ENCODE peak calls at places on chromosomes 13 and 19, in five cellular contexts. H is HCT116, L is mucosa of descending colon, Y is hepatocyte, S is tibial artery. V is an unnamed sample.

GRCh38 chr19:40596608-40597328 is 4.4 kb upstream of the LTBP4 start:
- DNase-seq in H (peak; percentile 67), L (peak; percentile 60), Y (peak; percentile 69), S (peak; percentile 66), V (no peak)

GRCh38 chr13:46386996-46387851 is at the start of gene RUBCNL:
- DNase-seq in H (peak; percentile 26), L (peak; percentile 87), Y (peak; percentile 39), S (no peak), V (no peak)

GRCh38 chr13:48873081-48873480 is 102.6 kb upstream of the FNDC3A start:
- DNase-seq in H (no peak), L (no peak), Y (no peak), S (no peak), V (no peak)

GRCh38 chr19:21468791-21469190 is 36.6 kb upstream of the ZNF429 start:
- DNase-seq in H (no peak), L (no peak), Y (no peak), S (no peak), V (no peak)

GRCh38 chr19:31863122-31863521 is 482.3 kb upstream of the ZNF507 start:
- DNase-seq in H (no peak), L (no peak), Y (no peak), S (no peak), V (no peak)

GRCh38 chr19:6378498-6378897 is 2.8 kb upstream of the PSPN start:
- DNase-seq in H (no peak), L (no peak), Y (no peak), S (no peak), V (no peak)

GRCh38 chr19:3471954-3472655 is 8.2 kb downstream of the SMIM24 start:
- DNase-seq in H (no peak), L (no peak), Y (no peak), S (no peak), V (no peak)

GRCh38 chr13:50421457-50422130 is 406.4 kb downstream of the KCNRG start:
- DNase-seq in H (no peak), L (no peak), Y (no peak), S (no peak), V (no peak)

GRCh38 chr13:114109646-114110045 is 22.8 kb downstream of the RASA3 start:
- DNase-seq in H (no peak), L (peak; percentile 62), Y (no peak), S (peak; percentile 21), V (no peak)

GRCh38 chr13:40779049-40779448 is 8.1 kb upstream of the MRPS31 start:
- DNase-seq in H (no peak), L (no peak), Y (no peak), S (no peak), V (no peak)

DNA sequence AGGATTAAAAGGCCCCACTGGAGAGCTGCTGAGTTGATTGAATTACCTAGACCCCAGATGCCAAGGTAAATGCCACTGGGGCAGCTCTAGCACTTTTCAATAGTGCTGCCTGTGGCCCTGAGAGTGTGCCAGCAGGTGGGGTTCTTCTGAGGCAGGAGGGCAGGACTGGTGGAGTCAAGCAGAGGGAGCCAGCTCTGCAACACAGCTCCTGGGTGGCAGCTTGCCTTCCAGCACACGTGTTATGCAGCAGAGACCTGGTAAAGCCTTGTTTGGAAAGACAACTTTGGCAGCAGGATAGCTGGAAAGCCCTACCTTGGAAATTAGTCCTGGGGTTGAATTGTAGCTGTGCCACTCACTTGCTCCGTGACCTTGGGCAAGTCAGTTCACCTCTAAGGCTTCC is 306.6 kb downstream of the ATP8A2 start:
- DNase-seq in H (no peak), L (no peak), Y (no peak), S (no peak), V (no peak)
- TF ChIP-seq CTCF in H (peak; percentile 10), L (no peak), Y (no peak), S (no peak), V (no peak)

GRCh38 chr19:53010494-53010893 is 3.2 kb upstream of the ERVV-1 start:
- DNase-seq in H (no peak), L (no peak), Y (no peak), S (no peak), V (no peak)
- H3K9me3 ChIP-seq in H (no peaks in the 10 kb centered on the region), L (peaks cover 23% of the 10 kb centered on the region), Y (no peaks in the 10 kb centered on the region), S (no peaks in the 10 kb centered on the region), V (peaks cover 53% of the 10 kb centered on the region)

GRCh38 chr13:111604087-111604486 is 283.6 kb downstream of the TEX29 start:
- DNase-seq in H (no peak), L (no peak), Y (no peak), S (no peak), V (no peak)
- TF ChIP-seq CTCF in H (peak; percentile 50), L (no peak), Y (no peak), S (no peak), V (no peak)

GRCh38 chr13:24642236-24642635 is 38.0 kb upstream of the ATP12A start:
- DNase-seq in H (no peak), L (no peak), Y (no peak), S (no peak), V (no peak)
- H3K9me3 ChIP-seq in H (no peaks in the 10 kb centered on the region), L (no peaks in the 10 kb centered on the region), Y (no peaks in the 10 kb centered on the region), S (no peaks in the 10 kb centered on the region), V (peaks cover 2% of the 10 kb centered on the region)

GRCh38 chr13:34939771-34940170 is 2.3 kb upstream of the NBEA start:
- DNase-seq in H (no peak), L (no peak), Y (no peak), S (no peak), V (no peak)
- TF ChIP-seq CTCF in H (no peak), L (no peak), Y (no peak), S (no peak), V (no peak)

GRCh38 chr13:19153782-19154450 is 27.7 kb downstream of the TUBA3C start:
- DNase-seq in H (no peak), L (no peak), Y (no peak), S (no peak), V (no peak)

GRCh38 chr13:19150226-19150625 is 31.4 kb downstream of the TUBA3C start:
- DNase-seq in H (no peak), L (no peak), Y (no peak), S (no peak), V (no peak)

GRCh38 chr13:19152403-19152802 is 29.2 kb downstream of the TUBA3C start:
- DNase-seq in H (no peak), L (no peak), Y (no peak), S (no peak), V (no peak)

GRCh38 chr13:19150712-19151228 is 30.9 kb downstream of the TUBA3C start:
- DNase-seq in H (no peak), L (no peak), Y (no peak), S (no peak), V (no peak)

DNA sequence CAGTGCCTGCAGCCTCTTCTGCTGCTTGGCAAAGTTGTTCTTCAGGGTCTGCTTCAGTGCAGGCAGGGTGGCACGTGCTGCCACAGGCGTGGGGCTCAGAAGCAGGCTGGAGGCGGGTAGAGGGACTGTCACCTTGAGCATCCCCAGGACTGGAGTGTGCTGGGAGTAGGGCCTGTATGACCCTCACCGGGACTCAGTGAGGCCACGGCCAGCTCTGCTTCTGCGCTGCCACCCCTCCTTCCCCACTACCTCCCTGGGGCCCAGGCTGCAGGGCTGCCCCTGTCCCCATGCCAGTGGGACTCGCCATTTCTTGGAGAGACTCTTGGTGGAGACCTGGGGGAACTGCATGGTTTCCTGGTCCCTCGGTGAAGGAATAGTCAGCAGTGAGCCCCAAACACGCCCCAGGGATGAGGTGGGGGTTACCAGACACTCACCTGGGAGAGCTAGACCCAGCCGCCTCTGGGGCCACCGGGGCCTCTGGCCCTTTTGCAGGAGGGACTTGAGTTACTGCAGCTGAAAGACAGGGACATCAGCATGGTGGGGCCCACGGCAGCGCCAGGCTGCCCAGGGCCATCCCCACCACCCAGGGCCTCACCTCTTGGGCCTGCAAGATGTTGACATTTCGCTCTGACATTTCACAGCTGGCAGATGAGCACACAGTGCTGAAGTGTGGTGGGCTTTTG is 29.9 kb downstream of the TUBA3C start:
- DNase-seq in H (no peak), L (no peak), Y (no peak), S (no peak), V (no peak)
- H3K9me3 ChIP-seq in H (no peaks in the 10 kb centered on the region), L (peaks cover 80% of the 10 kb centered on the region), Y (no peaks in the 10 kb centered on the region), S (no peaks in the 10 kb centered on the region), V (peaks cover 76% of the 10 kb centered on the region)

GRCh38 chr19:1019616-1019961 is 1.3 kb downstream of the TMEM259 start:
- DNase-seq in H (no peak), L (no peak), Y (no peak), S (no peak), V (no peak)

GRCh38 chr19:1018932-1019615 is 1.8 kb downstream of the TMEM259 start:
- DNase-seq in H (no peak), L (no peak), Y (no peak), S (no peak), V (no peak)

GRCh38 chr19:1019980-1020867 is 699 bp downstream of the TMEM259 start:
- DNase-seq in H (no peak), L (peak; percentile 84), Y (no peak), S (no peak), V (no peak)

GRCh38 chr19:1018393-1018792 is 2.5 kb downstream of the TMEM259 start:
- DNase-seq in H (no peak), L (no peak), Y (no peak), S (no peak), V (no peak)

GRCh38 chr19:1020868-1021425 is at the start of gene TMEM259:
- DNase-seq in H (peak; percentile 93), L (peak; percentile 98), Y (peak; percentile 100), S (peak; percentile 98), V (peak; percentile 93)
- TF ChIP-seq CTCF in H (no peak), L (peak; percentile 8), Y (no peak), S (peak; percentile 21), V (no peak)

V was measured in AG04450.